ENCODE peak calls at places on chromosomes 6 and 20, in four cellular contexts. One of them, this sample, is unnamed.

GRCh38 chr20:56249244-56249955 is 868 bp downstream of the MC3R start:
- DNase-seq in IMR-90: no peak
- DNase-seq in GM23338: peak; percentile 0
- DNase-seq in neural progenitor cell: peak; percentile 61
- DNase-seq in this sample: peak; percentile 27

GRCh38 chr20:10812738-10813327 is 139.0 kb upstream of the JAG1 start:
- DNase-seq in neural progenitor cell: no peak
- DNase-seq in IMR-90: no peak
- DNase-seq in GM23338: no peak
- DNase-seq in this sample: no peak

GRCh38 chr20:57047281-57048026 is 219.0 kb downstream of the BMP7 start:
- DNase-seq in IMR-90: no peak
- DNase-seq in neural progenitor cell: no peak
- DNase-seq in GM23338: no peak
- DNase-seq in this sample: peak; percentile 5

GRCh38 chr20:48723308-48724264 is 104.2 kb downstream of the PREX1 start:
- DNase-seq in neural progenitor cell: no peak
- DNase-seq in GM23338: no peak
- DNase-seq in IMR-90: no peak
- DNase-seq in this sample: no peak

GRCh38 chr20:3262566-3262965 is 23.6 kb upstream of the SLC4A11 start:
- DNase-seq in IMR-90: peak; percentile 69
- DNase-seq in GM23338: no peak
- DNase-seq in neural progenitor cell: no peak
- DNase-seq in this sample: no peak

GRCh38 chr6:156825475-156825874 is 48.3 kb downstream of the ARID1B start:
- DNase-seq in GM23338: no peak
- DNase-seq in neural progenitor cell: no peak
- DNase-seq in IMR-90: no peak
- DNase-seq in this sample: no peak

GRCh38 chr6:107965746-107966145 is 7.7 kb upstream of the SEC63 start:
- DNase-seq in IMR-90: peak; percentile 47
- DNase-seq in GM23338: no peak
- DNase-seq in neural progenitor cell: no peak
- DNase-seq in this sample: no peak

GRCh38 chr6:170575250-170575649 is 9.2 kb downstream of the PDCD2 start:
- DNase-seq in IMR-90: peak; percentile 22
- DNase-seq in GM23338: peak; percentile 36
- DNase-seq in neural progenitor cell: no peak
- DNase-seq in this sample: no peak

GRCh38 chr6:77030929-77031674 is 432.2 kb downstream of the HTR1B start:
- DNase-seq in GM23338: no peak
- DNase-seq in IMR-90: no peak
- DNase-seq in neural progenitor cell: no peak
- DNase-seq in this sample: no peak

GRCh38 chr6:166683477-166683876 is 56.4 kb upstream of the RPS6KA2 start:
- DNase-seq in IMR-90: peak; percentile 39
- DNase-seq in GM23338: no peak
- DNase-seq in neural progenitor cell: no peak
- DNase-seq in this sample: no peak

GRCh38 chr6:31170987-31171671 is 647 bp upstream of the POU5F1 start:
- DNase-seq in neural progenitor cell: no peak
- DNase-seq in GM23338: no peak
- DNase-seq in IMR-90: no peak
- DNase-seq in this sample: no peak

GRCh38 chr6:14046476-14047068 is 71.0 kb upstream of the CD83 start:
- DNase-seq in neural progenitor cell: peak; percentile 68
- DNase-seq in GM23338: peak; percentile 82
- DNase-seq in IMR-90: peak; percentile 48
- DNase-seq in this sample: peak; percentile 63

GRCh38 chr6:11702039-11702795 is 76.4 kb downstream of the ADTRP start:
- DNase-seq in IMR-90: peak; percentile 65
- DNase-seq in GM23338: no peak
- DNase-seq in neural progenitor cell: no peak
- DNase-seq in this sample: no peak

GRCh38 chr6:169529931-169530761 is 171.7 kb downstream of the WDR27 start:
- DNase-seq in neural progenitor cell: no peak
- DNase-seq in IMR-90: peak; percentile 80
- DNase-seq in GM23338: no peak
- DNase-seq in this sample: no peak

GRCh38 chr6:115634131-115634530 is 426.6 kb downstream of the FRK start:
- DNase-seq in neural progenitor cell: no peak
- DNase-seq in GM23338: no peak
- DNase-seq in IMR-90: no peak
- DNase-seq in this sample: no peak

GRCh38 chr6:51559059-51559458 is 528.4 kb downstream of the PKHD1 start:
- DNase-seq in IMR-90: no peak
- DNase-seq in neural progenitor cell: no peak
- DNase-seq in GM23338: peak; percentile 44
- DNase-seq in this sample: no peak

GRCh38 chr6:20744911-20745557 is 210.8 kb downstream of the CDKAL1 start:
- DNase-seq in GM23338: no peak
- DNase-seq in neural progenitor cell: no peak
- DNase-seq in IMR-90: no peak
- DNase-seq in this sample: no peak

GRCh38 chr20:17794400-17794799 is 94.6 kb downstream of the BANF2 start:
- DNase-seq in GM23338: no peak
- DNase-seq in neural progenitor cell: no peak
- DNase-seq in IMR-90: no peak
- DNase-seq in this sample: no peak

GRCh38 chr20:6976535-6976934 is 209.0 kb downstream of the BMP2 start:
- DNase-seq in IMR-90: no peak
- DNase-seq in GM23338: no peak
- DNase-seq in neural progenitor cell: no peak
- DNase-seq in this sample: no peak

GRCh38 chr6:85866373-85866740 is 223.7 kb upstream of the SYNCRIP start:
- DNase-seq in IMR-90: peak; percentile 36
- DNase-seq in neural progenitor cell: no peak
- DNase-seq in GM23338: no peak
- DNase-seq in this sample: no peak

GRCh38 chr6:31010393-31011060 is at the start of gene MUC22:
- DNase-seq in IMR-90: peak; percentile 84
- DNase-seq in GM23338: no peak
- DNase-seq in neural progenitor cell: no peak
- DNase-seq in this sample: no peak

DNA sequence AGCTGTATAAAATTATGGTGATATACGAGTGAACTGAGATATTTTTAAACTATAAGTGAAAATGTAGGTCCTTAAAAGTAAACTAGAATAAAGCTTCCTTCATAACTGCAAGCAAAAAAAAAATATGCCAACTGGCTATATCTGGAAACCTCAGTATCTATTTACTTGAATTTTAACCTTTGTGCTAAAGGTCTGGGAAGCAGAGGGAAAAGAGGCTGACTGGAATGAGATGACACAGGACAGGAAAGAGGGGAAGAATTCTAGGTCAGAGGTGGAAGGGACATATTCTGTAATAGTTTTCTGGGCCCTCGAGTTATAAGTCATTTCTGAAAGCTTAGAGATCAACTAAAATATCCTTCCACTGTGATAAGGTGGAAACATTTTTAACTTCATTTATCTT is 46.8 kb downstream of the AIG1 start:
- DNase-seq in GM23338: no peak
- DNase-seq in IMR-90: no peak
- DNase-seq in neural progenitor cell: no peak
- DNase-seq in this sample: no peak
- H2AFZ ChIP-seq in GM23338: no peak overlapping the region
- H2AFZ ChIP-seq in IMR-90: no peak overlapping the region
- H2AFZ ChIP-seq in neural progenitor cell: no peak overlapping the region
- H2AFZ ChIP-seq in this sample: no peak overlapping the region

DNA sequence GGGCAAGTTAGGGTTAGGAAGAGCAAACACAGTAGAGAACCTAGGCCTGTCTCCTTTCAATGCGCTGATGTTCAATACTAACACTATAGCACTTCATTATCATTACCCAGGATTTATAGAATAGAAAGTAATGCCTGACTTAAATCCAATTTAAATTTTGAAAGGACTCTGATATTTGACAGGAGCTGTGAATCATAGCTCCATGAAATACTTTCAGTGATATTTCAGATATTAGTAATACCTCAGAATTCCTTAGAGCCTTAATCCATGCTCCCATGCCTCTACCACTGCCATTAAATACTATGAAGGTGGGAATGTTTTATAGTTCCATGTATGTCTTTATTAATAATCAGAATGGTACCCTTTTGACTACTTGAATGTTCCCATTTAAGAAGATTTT is 530.2 kb downstream of the BCKDHB start:
- DNase-seq in IMR-90: peak; percentile 24
- DNase-seq in neural progenitor cell: no peak
- DNase-seq in GM23338: no peak
- DNase-seq in this sample: no peak
- H2AFZ ChIP-seq in IMR-90: no peak overlapping the region
- H2AFZ ChIP-seq in neural progenitor cell: no peak overlapping the region
- H2AFZ ChIP-seq in GM23338: no peak overlapping the region
- H2AFZ ChIP-seq in this sample: no peak overlapping the region

GRCh38 chr20:19758888-19759331 is 852 bp downstream of the RIN2 start:
- DNase-seq in neural progenitor cell: peak; percentile 75
- DNase-seq in IMR-90: no peak
- DNase-seq in GM23338: peak; percentile 79
- DNase-seq in this sample: no peak
- H2AFZ ChIP-seq in neural progenitor cell: peak overlapping the region; percentile 90
- H2AFZ ChIP-seq in IMR-90: peak overlapping the region; percentile 92
- H2AFZ ChIP-seq in GM23338: peak overlapping the region; percentile 97
- H2AFZ ChIP-seq in this sample: no peak overlapping the region

DNA sequence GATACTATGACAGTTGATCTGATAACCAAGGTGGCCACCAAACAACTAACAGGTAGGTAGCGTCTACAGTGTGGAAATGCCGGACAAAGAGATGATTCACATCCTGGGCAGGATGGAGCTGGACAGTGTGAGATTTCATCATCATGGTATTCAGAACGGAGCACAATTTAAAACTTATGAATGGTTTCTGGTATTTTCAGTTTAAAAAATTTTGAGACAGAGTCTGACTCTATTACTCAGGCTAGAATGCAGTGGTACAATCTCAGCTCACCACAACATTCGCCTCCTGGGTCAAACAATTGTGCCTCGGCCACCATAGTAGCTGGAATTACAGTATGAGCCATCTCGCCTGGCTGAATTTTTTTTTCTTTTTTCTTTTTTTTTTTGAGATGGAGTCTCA is 43.8 kb downstream of the CEP57L1 start:
- DNase-seq in GM23338: no peak
- DNase-seq in IMR-90: peak; percentile 50
- DNase-seq in neural progenitor cell: no peak
- DNase-seq in this sample: no peak
- H2AFZ ChIP-seq in GM23338: no peak overlapping the region
- H2AFZ ChIP-seq in IMR-90: no peak overlapping the region
- H2AFZ ChIP-seq in neural progenitor cell: no peak overlapping the region
- H2AFZ ChIP-seq in this sample: no peak overlapping the region